ENCODE peak calls at places on chromosomes 5 and 9, in six cellular contexts. One of them, this sample, is unnamed.

GRCh38 chr5:127867006-127867788 is 164.0 kb downstream of the CCDC192 start:
- DNase-seq in sigmoid colon: no peak
- DNase-seq in NB4: peak; percentile 73
- DNase-seq in upper lobe of left lung: peak; percentile 42
- DNase-seq in H54: no peak
- DNase-seq in prostate gland: no peak
- DNase-seq in this sample: no peak

GRCh38 chr5:134101686-134102439 is 12.6 kb upstream of the TCF7 start:
- DNase-seq in sigmoid colon: peak; percentile 77
- DNase-seq in NB4: peak; percentile 64
- DNase-seq in H54: peak; percentile 78
- DNase-seq in upper lobe of left lung: peak; percentile 60
- DNase-seq in prostate gland: no peak
- DNase-seq in this sample: no peak

GRCh38 chr9:92590386-92590785 is 54.6 kb upstream of the ECM2 start:
- DNase-seq in NB4: peak; percentile 22
- DNase-seq in H54: no peak
- DNase-seq in upper lobe of left lung: peak; percentile 40
- DNase-seq in prostate gland: no peak
- DNase-seq in sigmoid colon: peak; percentile 91
- DNase-seq in this sample: peak; percentile 59

GRCh38 chr9:71349218-71349617 is 227.8 kb upstream of the TRPM3 start:
- DNase-seq in NB4: no peak
- DNase-seq in upper lobe of left lung: no peak
- DNase-seq in H54: no peak
- DNase-seq in prostate gland: no peak
- DNase-seq in sigmoid colon: no peak
- DNase-seq in this sample: no peak

GRCh38 chr9:129497064-129497836 is 123.7 kb downstream of the C9orf50 start:
- DNase-seq in upper lobe of left lung: no peak
- DNase-seq in NB4: no peak
- DNase-seq in sigmoid colon: peak; percentile 83
- DNase-seq in prostate gland: no peak
- DNase-seq in H54: no peak
- DNase-seq in this sample: no peak

GRCh38 chr5:180689071-180689694 is 39.8 kb upstream of the FLT4 start:
- DNase-seq in sigmoid colon: no peak
- DNase-seq in NB4: no peak
- DNase-seq in H54: no peak
- DNase-seq in prostate gland: no peak
- DNase-seq in upper lobe of left lung: no peak
- DNase-seq in this sample: no peak

GRCh38 chr5:67414712-67415111 is 218.1 kb upstream of the CD180 start:
- DNase-seq in sigmoid colon: no peak
- DNase-seq in upper lobe of left lung: no peak
- DNase-seq in prostate gland: no peak
- DNase-seq in H54: no peak
- DNase-seq in NB4: no peak
- DNase-seq in this sample: no peak

GRCh38 chr5:3602713-3603502 is 7.3 kb downstream of the IRX1 start:
- DNase-seq in H54: no peak
- DNase-seq in NB4: no peak
- DNase-seq in prostate gland: peak; percentile 24
- DNase-seq in sigmoid colon: no peak
- DNase-seq in upper lobe of left lung: no peak
- DNase-seq in this sample: no peak

GRCh38 chr9:112332674-112332976 is 794 bp downstream of the PTBP3 start:
- DNase-seq in H54: no peak
- DNase-seq in sigmoid colon: no peak
- DNase-seq in upper lobe of left lung: no peak
- DNase-seq in prostate gland: no peak
- DNase-seq in NB4: no peak
- DNase-seq in this sample: no peak

GRCh38 chr9:112332977-112333638 is at the start of gene PTBP3:
- DNase-seq in prostate gland: peak; percentile 78
- DNase-seq in upper lobe of left lung: peak; percentile 88
- DNase-seq in H54: peak; percentile 50
- DNase-seq in sigmoid colon: peak; percentile 89
- DNase-seq in NB4: peak; percentile 86
- DNase-seq in this sample: peak; percentile 77

GRCh38 chr9:112334319-112334828 is 955 bp upstream of the PTBP3 start:
- DNase-seq in sigmoid colon: no peak
- DNase-seq in NB4: peak; percentile 50
- DNase-seq in upper lobe of left lung: no peak
- DNase-seq in H54: no peak
- DNase-seq in prostate gland: peak; percentile 21
- DNase-seq in this sample: no peak

GRCh38 chr9:112332272-112332671 is 1.1 kb downstream of the PTBP3 start:
- DNase-seq in H54: no peak
- DNase-seq in NB4: no peak
- DNase-seq in prostate gland: no peak
- DNase-seq in upper lobe of left lung: no peak
- DNase-seq in sigmoid colon: no peak
- DNase-seq in this sample: no peak

GRCh38 chr9:112333639-112334318 is 360 bp upstream of the PTBP3 start:
- DNase-seq in NB4: peak; percentile 96
- DNase-seq in sigmoid colon: peak; percentile 97
- DNase-seq in upper lobe of left lung: peak; percentile 97
- DNase-seq in H54: peak; percentile 81
- DNase-seq in prostate gland: peak; percentile 94
- DNase-seq in this sample: peak; percentile 91
- TF ChIP-seq POLR2A in NB4: no peak
- TF ChIP-seq POLR2A in sigmoid colon: no peak
- TF ChIP-seq POLR2A in upper lobe of left lung: no peak
- TF ChIP-seq POLR2A in H54: no peak
- TF ChIP-seq POLR2A in prostate gland: no peak
- TF ChIP-seq POLR2A in this sample: no peak

GRCh38 chr9:133459476-133460404 is at the start of gene CACFD1:
- DNase-seq in sigmoid colon: peak; percentile 99
- DNase-seq in prostate gland: peak; percentile 97
- DNase-seq in H54: peak; percentile 100
- DNase-seq in NB4: peak; percentile 93
- DNase-seq in upper lobe of left lung: peak; percentile 98
- DNase-seq in this sample: peak; percentile 96
- TF ChIP-seq POLR2A in sigmoid colon: peak; percentile 88
- TF ChIP-seq POLR2A in prostate gland: peak; percentile 84
- TF ChIP-seq POLR2A in H54: peak; percentile 53
- TF ChIP-seq POLR2A in NB4: peak; percentile 38
- TF ChIP-seq POLR2A in upper lobe of left lung: peak; percentile 89
- TF ChIP-seq POLR2A in this sample: peak; percentile 45

GRCh38 chr5:151686673-151687378 is at the start of gene SPARC:
- DNase-seq in sigmoid colon: peak; percentile 94
- DNase-seq in prostate gland: peak; percentile 55
- DNase-seq in NB4: peak; percentile 93
- DNase-seq in H54: peak; percentile 68
- DNase-seq in upper lobe of left lung: peak; percentile 57
- DNase-seq in this sample: peak; percentile 73
- TF ChIP-seq POLR2A in sigmoid colon: peak; percentile 86
- TF ChIP-seq POLR2A in prostate gland: peak; percentile 59
- TF ChIP-seq POLR2A in NB4: peak; percentile 19
- TF ChIP-seq POLR2A in H54: peak; percentile 100
- TF ChIP-seq POLR2A in upper lobe of left lung: peak; percentile 81
- TF ChIP-seq POLR2A in this sample: peak; percentile 83

DNA sequence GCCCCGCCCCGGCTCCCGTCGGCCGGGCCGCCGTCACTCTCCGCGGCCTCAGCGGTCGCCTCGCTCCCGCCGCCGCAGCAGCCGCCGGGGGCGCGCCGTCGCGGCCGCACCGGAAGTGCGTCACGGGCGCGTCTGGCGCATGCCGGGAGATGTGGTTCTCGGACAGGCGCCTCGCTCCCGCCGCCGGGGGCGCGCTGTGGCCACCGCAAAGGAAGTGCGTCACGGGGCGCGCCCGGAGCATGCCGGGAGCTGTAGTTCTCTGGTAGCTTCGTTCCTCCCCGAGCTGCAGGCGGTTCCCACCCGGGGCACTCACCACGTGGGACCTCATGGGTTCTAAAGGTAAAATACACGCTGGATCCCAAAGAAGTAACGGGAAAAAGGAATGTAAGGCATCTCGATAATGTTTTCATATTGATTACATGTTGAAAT is at the start of gene UBAC1:
- DNase-seq in sigmoid colon: peak; percentile 98
- DNase-seq in prostate gland: peak; percentile 95
- DNase-seq in upper lobe of left lung: peak; percentile 97
- DNase-seq in NB4: peak; percentile 97
- DNase-seq in H54: peak; percentile 100
- DNase-seq in this sample: peak; percentile 96
- TF ChIP-seq POLR2A in sigmoid colon: no peak
- TF ChIP-seq POLR2A in prostate gland: no peak
- TF ChIP-seq POLR2A in upper lobe of left lung: peak; percentile 43
- TF ChIP-seq POLR2A in NB4: peak; percentile 36
- TF ChIP-seq POLR2A in H54: peak; percentile 2
- TF ChIP-seq POLR2A in this sample: no peak

DNA sequence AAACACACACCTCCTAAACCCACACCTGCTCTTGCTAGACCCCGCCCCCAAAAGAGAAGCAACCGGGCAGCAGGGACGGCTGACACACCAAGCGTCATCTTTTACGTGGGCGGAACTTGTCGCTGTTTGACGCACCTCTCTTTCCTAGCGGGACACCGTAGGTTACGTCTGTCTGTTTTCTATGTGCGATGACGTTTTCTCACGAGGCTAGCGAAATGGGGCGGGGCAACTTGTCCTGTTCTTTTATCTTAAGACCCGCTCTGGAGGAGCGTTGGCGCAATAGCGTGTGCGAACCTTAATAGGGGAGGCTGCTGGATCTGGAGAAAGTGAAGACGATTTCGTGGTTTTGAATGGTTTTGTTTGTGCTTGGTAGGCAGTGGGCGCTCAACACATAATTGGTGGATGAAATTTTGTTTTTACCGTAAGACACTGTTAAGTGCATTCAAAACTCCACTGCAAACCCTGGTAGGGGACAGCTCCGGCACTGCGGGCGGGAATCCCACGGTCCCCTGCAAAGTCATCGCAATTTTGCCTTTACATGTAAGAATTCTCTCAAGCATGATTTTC is 501 bp upstream of the C9orf72 start:
- DNase-seq in sigmoid colon: peak; percentile 99
- DNase-seq in prostate gland: peak; percentile 99
- DNase-seq in H54: peak; percentile 86
- DNase-seq in upper lobe of left lung: peak; percentile 98
- DNase-seq in NB4: peak; percentile 100
- DNase-seq in this sample: peak; percentile 98
- TF ChIP-seq POLR2A in sigmoid colon: peak; percentile 81
- TF ChIP-seq POLR2A in prostate gland: peak; percentile 86
- TF ChIP-seq POLR2A in H54: no peak
- TF ChIP-seq POLR2A in upper lobe of left lung: peak; percentile 77
- TF ChIP-seq POLR2A in NB4: peak; percentile 47
- TF ChIP-seq POLR2A in this sample: peak; percentile 79

GRCh38 chr9:112032009-112032408 is 135.4 kb downstream of the UGCG start:
- DNase-seq in prostate gland: no peak
- DNase-seq in upper lobe of left lung: no peak
- DNase-seq in NB4: no peak
- DNase-seq in sigmoid colon: no peak
- DNase-seq in H54: no peak
- DNase-seq in this sample: no peak
- TF ChIP-seq POLR2A in prostate gland: no peak
- TF ChIP-seq POLR2A in upper lobe of left lung: no peak
- TF ChIP-seq POLR2A in NB4: no peak
- TF ChIP-seq POLR2A in sigmoid colon: no peak
- TF ChIP-seq POLR2A in H54: no peak
- TF ChIP-seq POLR2A in this sample: no peak

GRCh38 chr9:124858330-124859046 is 3.3 kb downstream of the RPL35 start:
- DNase-seq in NB4: no peak
- DNase-seq in sigmoid colon: no peak
- DNase-seq in upper lobe of left lung: no peak
- DNase-seq in H54: no peak
- DNase-seq in prostate gland: no peak
- DNase-seq in this sample: no peak
- TF ChIP-seq POLR2A in NB4: no peak
- TF ChIP-seq POLR2A in sigmoid colon: no peak
- TF ChIP-seq POLR2A in upper lobe of left lung: no peak
- TF ChIP-seq POLR2A in H54: no peak
- TF ChIP-seq POLR2A in prostate gland: no peak
- TF ChIP-seq POLR2A in this sample: no peak

GRCh38 chr9:133712221-133713100 is 25.7 kb downstream of the SARDH start:
- DNase-seq in sigmoid colon: peak; percentile 57
- DNase-seq in H54: no peak
- DNase-seq in prostate gland: no peak
- DNase-seq in upper lobe of left lung: no peak
- DNase-seq in NB4: no peak
- DNase-seq in this sample: no peak
- TF ChIP-seq POLR2A in sigmoid colon: no peak
- TF ChIP-seq POLR2A in H54: no peak
- TF ChIP-seq POLR2A in prostate gland: no peak
- TF ChIP-seq POLR2A in upper lobe of left lung: no peak
- TF ChIP-seq POLR2A in NB4: no peak
- TF ChIP-seq POLR2A in this sample: no peak

GRCh38 chr9:100452894-100453293 is 20.1 kb upstream of the TMEFF1 start:
- DNase-seq in NB4: no peak
- DNase-seq in sigmoid colon: no peak
- DNase-seq in upper lobe of left lung: no peak
- DNase-seq in H54: no peak
- DNase-seq in prostate gland: no peak
- DNase-seq in this sample: no peak

GRCh38 chr9:100445161-100445902 is 18.4 kb downstream of the MSANTD3 start:
- DNase-seq in prostate gland: no peak
- DNase-seq in upper lobe of left lung: no peak
- DNase-seq in H54: no peak
- DNase-seq in NB4: no peak
- DNase-seq in sigmoid colon: no peak
- DNase-seq in this sample: no peak

GRCh38 chr9:100445903-100446549 is 19.1 kb downstream of the MSANTD3 start:
- DNase-seq in prostate gland: no peak
- DNase-seq in H54: no peak
- DNase-seq in upper lobe of left lung: no peak
- DNase-seq in NB4: no peak
- DNase-seq in sigmoid colon: no peak
- DNase-seq in this sample: no peak

GRCh38 chr9:100448266-100448665 is 21.3 kb downstream of the MSANTD3 start:
- DNase-seq in prostate gland: no peak
- DNase-seq in upper lobe of left lung: no peak
- DNase-seq in sigmoid colon: no peak
- DNase-seq in NB4: no peak
- DNase-seq in H54: no peak
- DNase-seq in this sample: no peak

GRCh38 chr9:100449420-100449819 is 22.5 kb downstream of the MSANTD3 start:
- DNase-seq in NB4: no peak
- DNase-seq in sigmoid colon: no peak
- DNase-seq in H54: no peak
- DNase-seq in upper lobe of left lung: no peak
- DNase-seq in prostate gland: no peak
- DNase-seq in this sample: no peak
- TF ChIP-seq POLR2A in NB4: no peak
- TF ChIP-seq POLR2A in sigmoid colon: no peak
- TF ChIP-seq POLR2A in H54: no peak
- TF ChIP-seq POLR2A in upper lobe of left lung: no peak
- TF ChIP-seq POLR2A in prostate gland: no peak
- TF ChIP-seq POLR2A in this sample: no peak

DNA sequence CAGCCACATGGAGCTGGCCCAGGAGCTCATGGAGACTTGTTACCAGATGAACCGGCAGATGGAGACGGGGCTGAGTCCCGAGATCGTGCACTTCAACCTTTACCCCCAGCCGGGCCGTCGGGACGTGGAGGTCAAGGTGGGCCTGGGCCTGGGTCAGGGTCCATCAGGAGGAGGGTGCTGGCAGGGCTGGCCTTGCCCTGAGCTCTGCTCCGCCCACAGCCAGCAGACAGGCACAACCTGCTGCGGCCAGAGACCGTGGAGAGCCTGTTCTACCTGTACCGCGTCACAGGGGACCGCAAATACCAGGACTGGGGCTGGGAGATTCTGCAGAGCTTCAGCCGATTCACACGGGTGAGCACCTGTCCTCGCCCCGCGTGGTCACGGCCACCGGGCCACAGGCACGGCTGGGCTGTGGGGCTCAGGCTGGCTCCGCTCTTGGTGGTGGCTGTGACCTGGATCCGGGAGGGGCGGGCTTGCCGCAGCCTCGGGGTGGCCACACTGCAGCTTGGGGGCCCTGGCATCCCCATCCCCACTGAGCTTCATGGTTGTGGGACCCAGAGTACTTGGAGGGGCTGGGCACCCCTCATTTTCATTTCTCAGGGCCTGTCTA is 7.1 kb downstream of the DPP7 start:
- DNase-seq in upper lobe of left lung: no peak
- DNase-seq in NB4: no peak
- DNase-seq in prostate gland: no peak
- DNase-seq in H54: no peak
- DNase-seq in sigmoid colon: peak; percentile 64
- DNase-seq in this sample: no peak
- TF ChIP-seq POLR2A in upper lobe of left lung: no peak
- TF ChIP-seq POLR2A in NB4: no peak
- TF ChIP-seq POLR2A in prostate gland: no peak
- TF ChIP-seq POLR2A in H54: no peak
- TF ChIP-seq POLR2A in sigmoid colon: no peak
- TF ChIP-seq POLR2A in this sample: no peak